ENCODE peak calls at places on chromosome 7, in five cellular contexts. N, A, V, Z and X are unnamed samples.

GRCh38 chr7:41993173-41993867 is 243.7 kb downstream of the GLI3 start:
- DNase-seq in N (no peak), A (no peak), V (no peak), Z (no peak), X (no peak)

GRCh38 chr7:110568932-110569331 is 522.0 kb upstream of the LRRN3 start:
- DNase-seq in N (no peak), A (no peak), V (no peak), Z (no peak), X (no peak)

GRCh38 chr7:133682364-133683181 is 429.7 kb downstream of the EXOC4 start:
- DNase-seq in N (no peak), A (no peak), V (no peak), Z (no peak), X (peak)

GRCh38 chr7:121084748-121085336 is 96.3 kb downstream of the CPED1 start:
- DNase-seq in N (no peak), A (no peak), V (peak), Z (no peak), X (no peak)

GRCh38 chr7:77697535-77697831 is 1.2 kb downstream of the RSBN1L start:
- DNase-seq in N (peak), A (no peak), V (peak), Z (peak), X (no peak)

GRCh38 chr7:14759785-14760184 is 142.8 kb downstream of the DGKB start:
- DNase-seq in N (no peak), A (no peak), V (no peak), Z (no peak), X (no peak)

GRCh38 chr7:26857534-26858228 is 6.7 kb downstream of the SKAP2 start:
- DNase-seq in N (no peak), A (peak), V (peak), Z (peak), X (peak)

GRCh38 chr7:130904792-130905191 is 170.8 kb upstream of the KLF14 start:
- DNase-seq in N (no peak), A (no peak), V (no peak), Z (no peak), X (no peak)

GRCh38 chr7:130921391-130922180 is 187.6 kb upstream of the KLF14 start:
- DNase-seq in N (no peak), A (peak), V (peak), Z (peak), X (no peak)

DNA sequence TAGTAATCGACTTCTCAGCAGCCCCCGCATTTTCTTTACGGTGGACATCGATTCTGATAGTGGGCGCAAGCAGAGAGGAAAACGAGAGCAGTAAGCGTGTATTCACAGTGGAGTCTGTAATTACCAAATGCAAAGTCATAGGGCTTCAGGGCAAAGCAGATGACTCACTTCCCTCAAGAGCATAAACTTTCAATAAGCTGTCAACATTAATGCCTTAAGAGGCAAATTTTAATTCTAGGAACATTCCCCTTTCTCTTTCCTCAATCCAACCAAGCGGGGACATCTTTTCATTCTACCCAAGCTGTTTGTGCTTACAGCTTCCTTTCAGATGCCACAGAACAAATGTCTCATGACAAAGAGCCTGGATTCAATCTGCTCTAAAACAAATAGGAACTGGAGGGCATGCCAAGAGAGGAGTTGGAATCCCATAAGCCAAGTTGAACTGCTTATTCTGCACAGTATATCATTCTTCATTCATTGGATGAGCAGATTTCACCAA is 48.6 kb downstream of the MALSU1 start:
- DNase-seq in N (no peak), A (no peak), V (no peak), Z (no peak), X (peak)
- H3K27ac ChIP-seq in N (no peak), A (no peak), V (no peak), Z (no peak), X (no peak)

DNA sequence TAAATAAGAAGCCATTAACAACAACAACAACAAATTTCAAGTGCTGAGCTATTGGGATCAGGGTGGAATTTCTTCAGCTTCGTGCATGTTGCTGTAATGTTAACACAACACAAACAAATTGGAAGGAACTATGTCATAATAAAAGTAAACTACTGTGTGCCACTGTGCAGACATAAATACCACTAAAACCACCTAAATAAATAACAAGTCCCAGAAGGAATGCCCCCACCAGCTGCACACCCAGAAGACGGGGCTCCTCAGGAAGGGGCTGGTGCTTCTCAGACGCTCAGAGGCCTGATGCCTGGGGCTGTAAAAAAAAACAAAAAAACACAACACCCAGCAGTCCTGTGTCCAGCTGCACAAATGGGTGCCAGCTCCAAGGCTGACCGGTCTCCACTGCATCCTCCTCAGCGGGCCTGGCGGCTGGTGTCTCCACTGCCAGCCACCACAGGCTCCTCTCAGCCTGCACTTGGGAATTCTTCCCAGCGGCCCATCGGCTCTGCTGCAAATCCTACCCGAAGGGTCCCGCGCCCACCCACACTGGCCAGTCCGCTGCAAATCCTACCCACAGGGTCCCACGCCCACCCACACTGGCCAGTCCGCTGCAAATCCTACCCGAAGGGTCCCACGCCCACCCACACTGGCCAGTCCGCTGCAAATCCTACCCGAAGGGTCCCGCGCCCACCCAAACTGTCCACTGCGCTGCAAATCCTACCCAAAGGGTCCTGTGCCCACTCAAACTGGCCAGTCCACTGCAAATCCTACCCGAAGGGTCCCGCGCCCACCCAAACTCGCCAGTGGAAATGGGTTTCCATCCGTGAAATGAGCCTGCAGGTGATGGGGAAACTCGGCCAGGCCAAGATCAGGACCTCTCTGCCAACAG is 35.8 kb upstream of the DNAAF5 start:
- DNase-seq in N (no peak), A (no peak), V (no peak), Z (peak), X (no peak)
- H3K27ac ChIP-seq in N (no peak), A (no peak), V (no peak), Z (no peak), X (no peak)

GRCh38 chr7:2637505-2638223 is 5.9 kb downstream of the TTYH3 start:
- DNase-seq in N (peak), A (no peak), V (no peak), Z (peak), X (no peak)

GRCh38 chr7:2639994-2640830 is 8.4 kb downstream of the TTYH3 start:
- DNase-seq in N (no peak), A (no peak), V (no peak), Z (no peak), X (no peak)

GRCh38 chr7:2640858-2641257 is 9.1 kb downstream of the TTYH3 start:
- DNase-seq in N (no peak), A (no peak), V (no peak), Z (no peak), X (no peak)

GRCh38 chr7:2638224-2638991 is 6.6 kb downstream of the TTYH3 start:
- DNase-seq in N (no peak), A (no peak), V (no peak), Z (peak), X (no peak)

DNA sequence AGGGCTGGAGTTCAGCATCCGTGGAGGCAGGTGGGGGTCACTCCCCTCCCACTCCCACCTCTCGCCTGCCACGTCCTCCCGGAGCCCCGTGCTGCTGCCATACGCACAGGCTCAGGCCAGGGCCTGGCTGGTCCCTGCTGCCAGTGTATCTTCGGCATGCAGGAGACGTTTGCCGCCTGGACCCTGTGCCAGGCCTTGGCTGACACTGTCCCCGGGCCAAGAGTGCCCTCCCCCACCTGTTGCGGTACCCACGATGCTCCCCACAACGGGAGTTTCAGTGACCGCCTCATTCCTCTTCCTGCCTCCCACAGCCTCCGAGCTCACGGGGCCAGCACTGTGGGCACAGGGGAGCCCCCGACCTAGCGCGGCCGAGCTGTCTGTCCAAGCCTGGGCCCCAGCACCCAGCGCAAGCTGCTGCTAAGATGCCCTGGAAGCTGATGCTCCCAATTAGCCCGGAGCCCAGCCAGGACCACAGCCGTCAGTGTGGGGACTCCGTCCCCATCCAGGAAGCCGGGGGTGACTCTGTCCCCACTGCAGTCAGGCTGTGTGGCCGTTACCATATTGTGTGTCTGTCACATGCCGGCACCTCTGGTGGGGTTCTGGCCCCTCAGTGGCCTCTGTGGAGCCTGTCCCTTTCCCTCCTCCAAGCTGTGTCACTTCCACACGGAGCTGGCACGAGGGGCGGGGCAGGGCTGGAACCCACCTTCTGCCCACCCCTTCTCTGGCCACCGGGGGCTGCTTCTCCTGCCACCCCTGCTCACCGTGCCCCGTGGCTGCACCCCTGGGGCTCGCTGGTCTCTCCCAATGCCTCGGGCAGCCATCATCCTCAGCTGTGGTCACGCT is 7.6 kb downstream of the TTYH3 start:
- DNase-seq in N (no peak), A (no peak), V (no peak), Z (no peak), X (no peak)
- H3K27ac ChIP-seq in N (no peak), A (peak), V (no peak), Z (peak), X (no peak)

DNA sequence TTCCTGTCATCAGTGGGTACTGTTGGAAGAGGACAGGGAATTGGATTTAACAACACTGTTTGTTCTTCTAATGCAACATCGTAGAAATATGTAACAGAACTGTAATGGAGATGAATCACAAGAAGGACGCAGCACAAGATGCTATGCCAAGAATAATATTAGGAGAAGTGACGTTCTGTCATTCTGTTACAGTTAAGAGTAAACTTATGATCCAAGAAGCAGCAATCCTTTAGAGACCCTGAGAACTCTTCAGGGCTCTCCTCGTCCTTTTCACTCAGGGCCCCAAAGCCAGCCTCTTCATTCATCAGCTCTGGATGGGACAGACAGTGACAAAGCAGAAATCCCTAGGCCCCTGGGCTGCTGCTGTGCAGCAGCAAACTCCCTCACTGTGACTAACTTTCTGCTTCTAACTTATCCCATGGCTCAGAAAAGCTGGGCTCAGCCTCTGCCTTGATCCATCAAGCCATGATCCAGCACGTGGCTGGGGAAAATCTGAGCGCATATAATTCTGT is 8.7 kb upstream of the IL6 start:
- DNase-seq in N (no peak), A (no peak), V (no peak), Z (no peak), X (no peak)
- H3K27ac ChIP-seq in N (no peak), A (no peak), V (no peak), Z (peak), X (no peak)